ENCODE peak calls at places on chromosomes 1 and 21, in eight cellular contexts. U is psoas muscle; S is cortex of kidney; A is stimulated activated CD4-positive, alpha-beta T cell treated with anti-CD3 and anti-CD28 coated beads, Interleukin-4, amount 100 ng/mL, for 48 hours; R is sciatic nerve; O is T follicular helper cell; F is neural progenitor cell; I is stimulated activated CD8-positive, alpha-beta memory T cell treated with anti-CD3 and anti-CD28 coated beads, Interleukin-15, amount 100 ng/mL, for 48 hours. N is an unnamed sample.

GRCh38 chr1:93346472-93346991 is 825 bp downstream of the DR1 start:
- DNase-seq in U (no peak), S (no peak), A (peak; percentile 7), R (no peak), O (peak; percentile 14), F (peak; percentile 50), I (no peak), N (peak; percentile 49)

GRCh38 chr1:234912541-234913312 is 215.9 kb downstream of the TOMM20 start:
- DNase-seq in U (no peak), S (no peak), A (no peak), R (peak; percentile 40), O (no peak), F (no peak), I (no peak), N (no peak)

GRCh38 chr1:18561967-18562366 is 68.7 kb upstream of the PAX7 start:
- DNase-seq in U (no peak), S (no peak), A (no peak), R (no peak), O (no peak), F (no peak), I (no peak), N (no peak)

GRCh38 chr21:36193200-36193599 is 36.6 kb downstream of the DOP1B start:
- DNase-seq in U (no peak), S (no peak), A (no peak), R (no peak), O (no peak), F (no peak), I (no peak), N (peak; percentile 67)

GRCh38 chr1:80064524-80064923 is 1058.0 kb upstream of the ADGRL4 start:
- DNase-seq in U (no peak), S (no peak), A (no peak), R (no peak), O (no peak), F (no peak), I (no peak), N (peak; percentile 73)

GRCh38 chr1:209672705-209673630 is 2.2 kb upstream of the G0S2 start:
- DNase-seq in U (no peak), S (no peak), A (peak; percentile 42), R (no peak), O (no peak), F (no peak), I (peak; percentile 34), N (peak; percentile 90)

GRCh38 chr1:172906778-172907592 is 143.8 kb downstream of the TNFSF18 start:
- DNase-seq in U (no peak), S (no peak), A (no peak), R (no peak), O (peak; percentile 10), F (no peak), I (no peak), N (peak; percentile 90)

GRCh38 chr1:15538750-15539149 is 12.1 kb downstream of the DNAJC16 start:
- DNase-seq in U (no peak), S (no peak), A (no peak), R (no peak), O (no peak), F (no peak), I (no peak), N (no peak)

GRCh38 chr1:153535664-153536585 is at the start of gene S100A6:
- DNase-seq in U (peak; percentile 92), S (no peak), A (peak; percentile 78), R (peak; percentile 91), O (peak; percentile 74), F (no peak), I (peak; percentile 74), N (peak; percentile 73)

GRCh38 chr1:157025856-157026255 is 19.7 kb downstream of the ARHGEF11 start:
- DNase-seq in U (no peak), S (no peak), A (no peak), R (no peak), O (no peak), F (no peak), I (no peak), N (no peak)

GRCh38 chr1:13893456-13893855 is 193.5 kb downstream of the PRDM2 start:
- DNase-seq in U (no peak), S (no peak), A (no peak), R (no peak), O (no peak), F (no peak), I (no peak), N (no peak)

GRCh38 chr1:107935396-107936064 is 29.4 kb downstream of the VAV3 start:
- DNase-seq in U (no peak), S (no peak), A (peak; percentile 37), R (no peak), O (no peak), F (no peak), I (peak; percentile 48), N (peak; percentile 17)

GRCh38 chr1:2435746-2436355 is 23.5 kb upstream of the PEX10 start:
- DNase-seq in U (no peak), S (no peak), A (no peak), R (no peak), O (no peak), F (no peak), I (no peak), N (no peak)

GRCh38 chr21:17673261-17674020 is 60.7 kb upstream of the BTG3 start:
- DNase-seq in U (no peak), S (no peak), A (no peak), R (no peak), O (no peak), F (peak; percentile 33), I (no peak), N (peak; percentile 33)

GRCh38 chr1:180863158-180863775 is 49.4 kb upstream of the KIAA1614 start:
- DNase-seq in U (no peak), S (no peak), A (no peak), R (no peak), O (no peak), F (peak; percentile 33), I (no peak), N (peak; percentile 32)

GRCh38 chr1:17933991-17934390 is 173.6 kb upstream of the IGSF21 start:
- DNase-seq in U (no peak), S (no peak), A (no peak), R (no peak), O (no peak), F (no peak), I (no peak), N (no peak)

GRCh38 chr1:168264296-168264695 is 16.4 kb upstream of the TBX19 start:
- DNase-seq in U (no peak), S (no peak), A (no peak), R (no peak), O (no peak), F (no peak), I (no peak), N (no peak)

GRCh38 chr1:70427976-70428375 is 16.9 kb downstream of the CTH start:
- DNase-seq in U (no peak), S (no peak), A (no peak), R (no peak), O (no peak), F (no peak), I (no peak), N (no peak)

GRCh38 chr1:229249854-229250644 is 20.9 kb upstream of the RAB4A start:
- DNase-seq in U (no peak), S (no peak), A (no peak), R (no peak), O (no peak), F (no peak), I (no peak), N (no peak)

GRCh38 chr1:43980255-43981134 is 1.5 kb downstream of the B4GALT2 start:
- DNase-seq in U (no peak), S (no peak), A (no peak), R (no peak), O (no peak), F (no peak), I (no peak), N (peak; percentile 80)

GRCh38 chr1:226964611-226965486 is 24.8 kb downstream of the COQ8A start:
- DNase-seq in U (no peak), S (no peak), A (no peak), R (no peak), O (no peak), F (no peak), I (no peak), N (no peak)

GRCh38 chr1:11835441-11836225 is 11.9 kb downstream of the NPPA start:
- DNase-seq in U (no peak), S (no peak), A (no peak), R (no peak), O (no peak), F (no peak), I (no peak), N (no peak)

GRCh38 chr1:214328770-214329455 is 48.0 kb downstream of the SMYD2 start:
- DNase-seq in U (peak; percentile 79), S (no peak), A (peak; percentile 57), R (peak; percentile 87), O (peak; percentile 61), F (peak; percentile 86), I (peak; percentile 51), N (peak; percentile 77)

GRCh38 chr1:197740992-197741391 is 34.3 kb downstream of the DENND1B start:
- DNase-seq in U (no peak), S (no peak), A (no peak), R (no peak), O (no peak), F (no peak), I (no peak), N (no peak)

GRCh38 chr1:229841230-229841629 is 215.2 kb downstream of the URB2 start:
- DNase-seq in U (no peak), S (no peak), A (no peak), R (no peak), O (no peak), F (no peak), I (no peak), N (peak; percentile 93)

N was measured in mammary epithelial cell.